ENCODE peak calls at places on chromosomes 13 and 19, in six cellular contexts. A is A549, Q is K562, D is endothelial cell of umbilical vein, U is GM12878, C is HepG2. I is an unnamed sample.

GRCh38 chr13:43720780-43721397 is 65.9 kb downstream of the ENOX1 start:
- DNase-seq in A (peak; percentile 4), Q (no peak), D (no peak), U (no peak), C (no peak), I (no peak)

GRCh38 chr19:56912406-56912805 is 71.9 kb upstream of the PEG3 start:
- DNase-seq in A (no peak), Q (no peak), D (no peak), U (no peak), C (no peak), I (no peak)

GRCh38 chr13:21997726-21998125 is 326.9 kb downstream of the FGF9 start:
- DNase-seq in A (no peak), Q (no peak), D (no peak), U (no peak), C (no peak), I (no peak)

GRCh38 chr19:42433503-42434260 is 6.5 kb upstream of the LIPE start:
- DNase-seq in A (peak; percentile 90), Q (peak; percentile 72), D (peak; percentile 63), U (no peak), C (peak; percentile 95), I (peak; percentile 54)

GRCh38 chr13:110989331-110989730 is 74.5 kb upstream of the ANKRD10 start:
- DNase-seq in A (no peak), Q (no peak), D (no peak), U (no peak), C (no peak), I (no peak)

GRCh38 chr13:74290324-74290773 is 156.1 kb upstream of the KLF12 start:
- DNase-seq in A (peak; percentile 54), Q (no peak), D (peak; percentile 5), U (no peak), C (peak; percentile 9), I (peak; percentile 17)

GRCh38 chr19:38900816-38901215 is 1.0 kb downstream of the NFKBIB start:
- DNase-seq in A (no peak), Q (no peak), D (peak; percentile 56), U (no peak), C (no peak), I (no peak)

GRCh38 chr19:18160792-18161690 is 8.1 kb downstream of the PIK3R2 start:
- DNase-seq in A (peak; percentile 57), Q (peak; percentile 95), D (peak; percentile 45), U (no peak), C (peak; percentile 43), I (peak; percentile 69)

GRCh38 chr19:18364826-18365528 is 21.0 kb upstream of the GDF15 start:
- DNase-seq in A (peak; percentile 98), Q (peak; percentile 86), D (peak; percentile 98), U (no peak), C (peak; percentile 97), I (peak; percentile 73)

GRCh38 chr19:3586124-3586626 is 897 bp downstream of the GIPC3 start:
- DNase-seq in A (no peak), Q (peak; percentile 71), D (no peak), U (no peak), C (no peak), I (peak; percentile 34)

GRCh38 chr19:45954132-45954531 is 19.5 kb downstream of the NOVA2 start:
- DNase-seq in A (no peak), Q (no peak), D (no peak), U (no peak), C (no peak), I (no peak)

GRCh38 chr19:2469102-2469914 is 6.6 kb upstream of the GADD45B start:
- DNase-seq in A (peak; percentile 88), Q (no peak), D (peak; percentile 39), U (no peak), C (no peak), I (peak; percentile 84)

GRCh38 chr13:110976785-110977184 is 61.9 kb upstream of the ANKRD10 start:
- DNase-seq in A (no peak), Q (peak; percentile 26), D (no peak), U (no peak), C (no peak), I (no peak)

GRCh38 chr19:2320057-2320456 is 8.3 kb downstream of the LSM7 start:
- DNase-seq in A (no peak), Q (no peak), D (no peak), U (no peak), C (no peak), I (no peak)

GRCh38 chr13:53066411-53066810 is 37.8 kb downstream of the OLFM4 start:
- DNase-seq in A (no peak), Q (no peak), D (no peak), U (no peak), C (no peak), I (no peak)

GRCh38 chr13:75870397-75870801 is 234.3 kb downstream of the LMO7 start:
- DNase-seq in A (peak; percentile 14), Q (peak; percentile 26), D (peak; percentile 36), U (no peak), C (no peak), I (peak; percentile 33)

GRCh38 chr13:50130686-50131051 is 115.4 kb downstream of the KCNRG start:
- DNase-seq in A (peak; percentile 28), Q (no peak), D (peak; percentile 53), U (no peak), C (no peak), I (peak; percentile 59)

GRCh38 chr13:33462109-33462508 is 176.6 kb upstream of the STARD13 start:
- DNase-seq in A (no peak), Q (no peak), D (no peak), U (no peak), C (peak; percentile 45), I (no peak)

GRCh38 chr13:29844441-29844840 is 6.0 kb downstream of the UBL3 start:
- DNase-seq in A (no peak), Q (no peak), D (no peak), U (no peak), C (no peak), I (no peak)

GRCh38 chr13:108917581-108917980 is 288.2 kb downstream of the MYO16 start:
- DNase-seq in A (no peak), Q (no peak), D (no peak), U (no peak), C (no peak), I (no peak)

GRCh38 chr13:27704681-27705080 is 83.0 kb downstream of the POLR1D start:
- DNase-seq in A (no peak), Q (no peak), D (no peak), U (peak; percentile 1), C (no peak), I (peak; percentile 5)

GRCh38 chr19:23770672-23771250 is 12.1 kb upstream of the ZNF681 start:
- DNase-seq in A (no peak), Q (no peak), D (no peak), U (no peak), C (no peak), I (no peak)

GRCh38 chr13:75372923-75373841 is 108.8 kb downstream of the TBC1D4 start:
- DNase-seq in A (no peak), Q (no peak), D (no peak), U (no peak), C (no peak), I (no peak)

GRCh38 chr13:25276748-25277147 is 10.5 kb downstream of the MTMR6 start:
- DNase-seq in A (no peak), Q (no peak), D (no peak), U (no peak), C (no peak), I (no peak)
- TF ChIP-seq MAX in A (no peak), Q (no peak), D (no peak), U (no peak), C (no peak), I (no peak)

GRCh38 chr13:31697290-31697689 is 42.0 kb upstream of the RXFP2 start:
- DNase-seq in A (no peak), Q (no peak), D (peak; percentile 12), U (no peak), C (no peak), I (no peak)

GRCh38 chr13:31703780-31704179 is 35.5 kb upstream of the RXFP2 start:
- DNase-seq in A (no peak), Q (no peak), D (no peak), U (no peak), C (no peak), I (no peak)

DNA sequence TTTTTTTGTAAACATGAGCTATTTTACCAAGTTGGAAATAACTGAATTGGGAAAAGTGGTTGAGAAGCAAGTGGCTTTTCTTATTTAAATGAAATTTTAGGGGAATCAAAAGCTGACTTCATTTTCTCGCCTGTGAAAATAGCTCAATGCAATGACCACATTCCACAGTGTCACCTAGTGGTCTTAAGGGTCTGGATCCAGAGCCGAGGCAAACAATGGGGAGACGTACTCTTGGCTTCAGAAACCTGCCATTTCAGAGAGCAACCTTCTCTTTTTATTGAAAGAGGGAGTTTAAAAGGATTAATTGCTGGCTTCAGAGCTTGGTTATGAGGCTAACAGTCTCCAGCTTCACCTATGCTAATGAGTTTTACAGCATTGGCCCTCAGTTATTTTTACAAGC is 39.7 kb upstream of the RXFP2 start:
- DNase-seq in A (no peak), Q (no peak), D (peak; percentile 47), U (no peak), C (no peak), I (peak; percentile 18)
- TF ChIP-seq MYC in A (no peak), Q (no peak), D (no peak), U (no peak), C (no peak), I (no peak)

GRCh38 chr13:114145722-114146121 is 13.3 kb upstream of the RASA3 start:
- DNase-seq in A (no peak), Q (no peak), D (no peak), U (no peak), C (no peak), I (no peak)

GRCh38 chr13:114144606-114145244 is 12.3 kb upstream of the RASA3 start:
- DNase-seq in A (no peak), Q (no peak), D (no peak), U (no peak), C (no peak), I (no peak)

GRCh38 chr13:114145256-114145655 is 12.8 kb upstream of the RASA3 start:
- DNase-seq in A (no peak), Q (no peak), D (no peak), U (no peak), C (no peak), I (no peak)

GRCh38 chr13:114142640-114143490 is 10.4 kb upstream of the RASA3 start:
- DNase-seq in A (no peak), Q (no peak), D (no peak), U (no peak), C (no peak), I (peak; percentile 42)

DNA sequence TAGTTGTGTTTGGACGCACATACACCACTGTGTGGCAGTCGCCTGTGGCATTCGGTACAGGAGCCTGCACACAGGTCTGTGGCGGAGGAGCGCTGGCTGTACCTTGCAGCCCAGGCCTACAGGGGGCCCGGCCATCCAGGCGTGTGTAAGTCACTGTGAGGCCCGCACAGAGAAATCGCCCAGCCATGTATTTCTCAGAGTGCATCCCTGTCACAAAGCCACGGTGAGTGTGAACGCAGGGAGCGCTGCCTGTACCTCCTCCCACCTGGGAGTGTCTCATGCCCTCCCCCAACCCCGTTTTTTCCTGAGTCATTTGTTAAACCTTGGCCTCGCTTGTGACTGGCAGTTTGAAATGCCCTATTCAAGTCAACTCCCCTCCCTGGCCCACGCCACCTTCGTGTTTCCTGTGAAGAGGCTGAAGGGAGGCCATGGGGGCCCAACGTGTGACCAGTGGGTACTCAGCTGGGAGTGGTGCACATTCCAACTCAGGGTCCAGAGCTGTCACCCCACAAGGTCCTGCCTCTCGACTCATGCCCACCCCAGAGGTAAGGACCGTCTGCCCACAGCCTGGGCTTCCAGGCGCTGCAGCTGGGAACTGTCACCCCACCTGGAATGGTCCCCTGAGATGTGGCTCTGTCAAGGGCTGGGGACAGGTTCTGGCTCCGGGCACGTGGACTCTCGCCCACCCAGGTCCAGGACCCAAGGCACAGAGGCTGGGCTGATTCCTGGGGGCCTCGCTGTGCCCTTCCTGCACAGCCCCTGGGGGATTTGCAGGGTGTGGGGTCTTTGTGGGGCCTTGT is 11.6 kb upstream of the RASA3 start:
- DNase-seq in A (peak; percentile 76), Q (peak; percentile 53), D (no peak), U (no peak), C (peak; percentile 74), I (peak; percentile 38)
- TF ChIP-seq MAX in A (no peak), Q (no peak), D (no peak), U (no peak), C (no peak), I (no peak)

GRCh38 chr13:38897521-38897920 is 93.1 kb downstream of the STOML3 start:
- DNase-seq in A (no peak), Q (no peak), D (no peak), U (no peak), C (no peak), I (no peak)
- TF ChIP-seq MYC in A (no peak), Q (no peak), D (no peak), U (no peak), C (no peak), I (no peak)

I was measured in NB4.